ENCODE peak calls at places on chromosome 5, in ten cellular contexts. C is mammary epithelial cell; N is breast epithelium; P is GM12878; I is stomach; E is BE2C; G is ascending aorta; O is HCT116; L is epithelial cell of esophagus; A is CD8-positive, alpha-beta T cell. J is an unnamed sample.

GRCh38 chr5:26805076-26805475 is 233.3 kb downstream of the CDH9 start:
- DNase-seq in C (no peak), N (no peak), P (no peak), I (no peak), E (no peak), G (no peak), O (no peak), L (no peak), A (no peak), J (no peak)

GRCh38 chr5:2681476-2681875 is 70.0 kb downstream of the IRX2 start:
- DNase-seq in C (no peak), N (no peak), P (no peak), I (no peak), E (no peak), G (no peak), O (no peak), L (no peak), A (no peak), J (no peak)

GRCh38 chr5:73232266-73233041 is 59.5 kb downstream of the TMEM174 start:
- DNase-seq in C (no peak), N (no peak), P (no peak), I (no peak), E (no peak), G (no peak), O (no peak), L (no peak), A (no peak), J (no peak)

GRCh38 chr5:174520420-174521396 is 203.7 kb upstream of the MSX2 start:
- DNase-seq in C (no peak), N (no peak), P (no peak), I (peak; percentile 74), E (peak; percentile 49), G (no peak), O (peak; percentile 93), L (peak; percentile 60), A (no peak), J (no peak)

GRCh38 chr5:114830114-114830513 is 339.6 kb downstream of the TRIM36 start:
- DNase-seq in C (no peak), N (no peak), P (no peak), I (no peak), E (no peak), G (no peak), O (no peak), L (no peak), A (no peak), J (no peak)

GRCh38 chr5:94613583-94613982 is 4.8 kb downstream of the KIAA0825 start:
- DNase-seq in C (peak; percentile 17), N (no peak), P (no peak), I (no peak), E (peak; percentile 18), G (no peak), O (peak; percentile 33), L (peak; percentile 53), A (no peak), J (no peak)

GRCh38 chr5:368162-369084 is 46.9 kb downstream of the AHRR start:
- DNase-seq in C (no peak), N (no peak), P (peak; percentile 73), I (no peak), E (no peak), G (no peak), O (no peak), L (no peak), A (no peak), J (peak; percentile 80)

GRCh38 chr5:165296401-165297130 is 1791.1 kb downstream of the MAT2B start:
- DNase-seq in C (no peak), N (no peak), P (no peak), I (no peak), E (no peak), G (no peak), O (no peak), L (peak; percentile 84), A (no peak), J (no peak)

GRCh38 chr5:31537856-31538255 is 5.8 kb downstream of the C5orf22 start:
- DNase-seq in C (no peak), N (no peak), P (no peak), I (no peak), E (no peak), G (no peak), O (no peak), L (no peak), A (no peak), J (no peak)

GRCh38 chr5:172768573-172769323 is 2.2 kb downstream of the DUSP1 start:
- DNase-seq in C (peak; percentile 29), N (no peak), P (no peak), I (peak; percentile 52), E (no peak), G (no peak), O (no peak), L (peak; percentile 37), A (no peak), J (no peak)

GRCh38 chr5:132915681-132916080 is 42.2 kb downstream of the LEAP2 start:
- DNase-seq in C (peak; percentile 20), N (no peak), P (no peak), I (no peak), E (no peak), G (no peak), O (peak; percentile 8), L (peak; percentile 42), A (no peak), J (no peak)

GRCh38 chr5:138459311-138459710 is 6.0 kb upstream of the EGR1 start:
- DNase-seq in C (no peak), N (no peak), P (no peak), I (peak; percentile 43), E (no peak), G (peak; percentile 65), O (no peak), L (no peak), A (peak; percentile 71), J (no peak)

GRCh38 chr5:145101246-145101645 is 733.9 kb downstream of the PRELID2 start:
- DNase-seq in C (no peak), N (no peak), P (no peak), I (no peak), E (no peak), G (no peak), O (peak; percentile 2), L (peak; percentile 8), A (no peak), J (no peak)
- TF ChIP-seq CTCF in C (peak; percentile 57), N (no peak), P (peak; percentile 29), I (no peak), E (no peak), G (no peak), O (peak; percentile 23), L (peak; percentile 44), A (no peak), J (peak; percentile 53)

DNA sequence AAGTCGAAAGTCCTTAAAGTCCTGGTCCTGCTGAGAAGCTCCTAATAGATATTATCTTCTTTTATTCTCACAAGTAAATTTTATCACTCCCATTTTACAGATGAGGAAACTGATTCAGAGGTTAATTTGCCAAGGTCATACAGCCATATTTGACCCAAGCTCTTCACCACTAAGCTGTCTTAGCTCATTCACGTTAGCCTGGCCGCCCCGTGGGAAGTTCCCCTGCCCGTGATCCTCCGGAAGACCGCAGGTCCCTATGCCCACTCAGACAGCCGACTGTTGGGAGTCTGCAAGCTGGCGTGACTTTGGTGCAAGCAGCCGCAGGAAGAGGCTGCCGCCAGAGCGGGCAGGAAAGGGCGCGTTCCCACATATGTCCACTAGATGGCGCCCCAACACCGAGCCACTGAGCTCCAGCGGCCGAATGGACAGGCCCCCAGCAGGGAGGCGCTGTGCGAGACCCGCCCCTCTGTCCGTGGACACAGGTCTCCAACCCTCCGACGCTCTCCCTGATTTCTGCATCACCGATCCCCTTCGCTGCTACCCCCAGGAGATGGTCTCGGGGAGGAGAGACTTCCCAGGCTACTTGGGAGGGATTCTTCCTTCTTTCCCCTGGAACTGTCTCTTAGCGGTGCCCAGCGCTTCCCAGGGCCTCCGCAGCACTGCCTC is 10.0 kb upstream of the ARAP3 start:
- DNase-seq in C (peak; percentile 69), N (peak; percentile 88), P (no peak), I (peak; percentile 91), E (peak; percentile 89), G (no peak), O (peak; percentile 51), L (peak; percentile 79), A (peak; percentile 79), J (no peak)
- H3K4me3 ChIP-seq in C (no peak overlapping the region), N (peak overlapping the region; percentile 62), P (no peak overlapping the region), I (peak overlapping the region; percentile 26), E (peak overlapping the region; percentile 41), G (no peak overlapping the region), O (no peak overlapping the region), L (peak overlapping the region; percentile 36), A (peak overlapping the region; percentile 34), J (peak overlapping the region; percentile 23)

GRCh38 chr5:151285683-151286082 is 17.9 kb downstream of the SLC36A3 start:
- DNase-seq in C (no peak), N (no peak), P (no peak), I (no peak), E (no peak), G (no peak), O (no peak), L (no peak), A (no peak), J (no peak)

GRCh38 chr5:151281001-151281639 is 22.4 kb downstream of the SLC36A3 start:
- DNase-seq in C (no peak), N (no peak), P (no peak), I (no peak), E (no peak), G (no peak), O (no peak), L (no peak), A (no peak), J (no peak)

GRCh38 chr5:151283120-151283825 is 20.3 kb downstream of the SLC36A3 start:
- DNase-seq in C (peak; percentile 20), N (no peak), P (no peak), I (no peak), E (no peak), G (no peak), O (no peak), L (no peak), A (no peak), J (no peak)

GRCh38 chr5:151286246-151286645 is 17.3 kb downstream of the SLC36A3 start:
- DNase-seq in C (no peak), N (no peak), P (no peak), I (no peak), E (no peak), G (no peak), O (no peak), L (no peak), A (no peak), J (no peak)

GRCh38 chr5:151284392-151284967 is 19.1 kb downstream of the SLC36A3 start:
- DNase-seq in C (no peak), N (no peak), P (no peak), I (no peak), E (no peak), G (no peak), O (peak; percentile 21), L (no peak), A (no peak), J (no peak)
- TF ChIP-seq CTCF in C (peak; percentile 16), N (no peak), P (peak; percentile 26), I (no peak), E (peak; percentile 34), G (no peak), O (peak; percentile 57), L (peak; percentile 24), A (no peak), J (peak; percentile 58)

DNA sequence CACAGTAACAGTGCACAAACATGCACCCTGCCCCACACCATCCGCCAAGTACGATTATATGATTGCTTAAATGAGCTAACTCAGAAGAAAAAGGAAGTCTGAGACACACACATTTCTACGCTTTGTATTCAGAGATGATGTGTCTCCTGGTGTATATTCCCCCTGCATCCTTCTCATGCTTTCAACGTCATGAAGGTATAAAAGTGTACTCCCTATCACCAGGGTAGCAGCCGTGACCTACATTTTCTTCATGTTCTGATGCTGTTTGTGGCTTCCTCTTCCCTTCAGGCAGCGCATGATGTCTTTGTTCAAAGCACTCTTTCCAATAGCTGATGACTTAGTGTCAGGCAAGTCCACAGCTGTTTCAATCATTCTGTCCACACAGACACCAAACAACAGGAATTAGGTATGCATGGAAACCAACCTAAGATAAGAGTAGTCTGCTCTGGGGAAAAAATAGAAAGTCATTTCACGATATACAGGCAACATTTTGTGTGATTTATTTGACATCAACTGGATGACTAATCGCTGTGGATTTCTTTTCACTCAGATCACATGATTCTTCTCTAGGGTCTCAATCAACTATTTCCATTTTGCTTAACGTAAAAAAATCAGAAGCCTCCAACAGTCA is 269.4 kb upstream of the PTGER4 start:
- DNase-seq in C (peak; percentile 29), N (no peak), P (no peak), I (no peak), E (no peak), G (no peak), O (no peak), L (peak; percentile 53), A (peak; percentile 60), J (no peak)
- H3K4me3 ChIP-seq in C (no peak overlapping the region), N (no peak overlapping the region), P (no peak overlapping the region), I (no peak overlapping the region), E (no peak overlapping the region), G (no peak overlapping the region), O (no peak overlapping the region), L (no peak overlapping the region), A (peak overlapping the region; percentile 30), J (no peak overlapping the region)